ENCODE peak calls at places on chromosomes 6 and 20, in four cellular contexts. D is cardiac muscle cell, T is heart right ventricle, G is activated T-cell treated with anti-CD3 and anti-CD28 coated beads for 1 hour. C is an unnamed sample.

GRCh38 chr20:17620371-17621228 is 50.7 kb downstream of the DSTN start:
- DNase-seq in D (no peak), T (no peak), G (no peak), C (no peak)

GRCh38 chr20:23027721-23028120 is 7.4 kb upstream of the SSTR4 start:
- DNase-seq in D (no peak), T (no peak), G (no peak), C (no peak)

GRCh38 chr6:32113386-32114352 is 4.5 kb upstream of the TNXB start:
- DNase-seq in D (peak; percentile 98), T (peak; percentile 89), G (no peak), C (no peak)

GRCh38 chr6:12419626-12420272 is 129.6 kb downstream of the EDN1 start:
- DNase-seq in D (no peak), T (no peak), G (no peak), C (no peak)

GRCh38 chr6:111614833-111615582 is 9.3 kb upstream of the TRAF3IP2 start:
- DNase-seq in D (no peak), T (no peak), G (no peak), C (no peak)

GRCh38 chr6:145151624-145152023 is 583.7 kb downstream of the EPM2A start:
- DNase-seq in D (peak; percentile 7), T (no peak), G (no peak), C (no peak)

GRCh38 chr20:63116412-63117106 is 99.4 kb downstream of the YTHDF1 start:
- DNase-seq in D (peak; percentile 35), T (no peak), G (no peak), C (no peak)

GRCh38 chr6:31769684-31770371 is 7.3 kb downstream of the VWA7 start:
- DNase-seq in D (peak; percentile 60), T (peak; percentile 62), G (peak; percentile 75), C (peak; percentile 74)

GRCh38 chr6:107330190-107330589 is 129.2 kb downstream of the PDSS2 start:
- DNase-seq in D (no peak), T (no peak), G (no peak), C (no peak)

GRCh38 chr20:47727170-47727880 is 58.0 kb downstream of the SULF2 start:
- DNase-seq in D (no peak), T (peak; percentile 41), G (peak; percentile 45), C (peak; percentile 52)

GRCh38 chr6:102114402-102114801 is 720.9 kb downstream of the GRIK2 start:
- DNase-seq in D (no peak), T (no peak), G (no peak), C (no peak)

GRCh38 chr20:24045621-24046020 is 57.0 kb upstream of the GGTLC1 start:
- DNase-seq in D (no peak), T (no peak), G (no peak), C (no peak)

GRCh38 chr6:139407718-139408222 is 33.3 kb upstream of the CITED2 start:
- DNase-seq in D (peak; percentile 80), T (no peak), G (no peak), C (no peak)

GRCh38 chr6:5290500-5290899 is 29.2 kb downstream of the FARS2 start:
- DNase-seq in D (no peak), T (no peak), G (no peak), C (no peak)

GRCh38 chr6:47476794-47477496 is 644 bp upstream of the CD2AP start:
- DNase-seq in D (no peak), T (no peak), G (no peak), C (no peak)

GRCh38 chr6:151339369-151339768 is 52.0 kb downstream of the ZBTB2 start:
- DNase-seq in D (no peak), T (no peak), G (no peak), C (no peak)

GRCh38 chr20:7703436-7703835 is 236.8 kb downstream of the HAO1 start:
- DNase-seq in D (no peak), T (no peak), G (no peak), C (no peak)

GRCh38 chr6:89615882-89616281 is 22.7 kb downstream of the LYRM2 start:
- DNase-seq in D (no peak), T (no peak), G (no peak), C (no peak)

GRCh38 chr6:121748376-121748775 is 312.9 kb downstream of the GJA1 start:
- DNase-seq in D (peak; percentile 70), T (no peak), G (no peak), C (no peak)

GRCh38 chr6:154615483-154616025 is 105.1 kb upstream of the CNKSR3 start:
- DNase-seq in D (peak; percentile 89), T (peak; percentile 61), G (no peak), C (no peak)

GRCh38 chr6:105097288-105097687 is 82.5 kb downstream of the POPDC3 start:
- DNase-seq in D (no peak), T (no peak), G (no peak), C (no peak)

GRCh38 chr6:100488231-100488630 is 23.5 kb upstream of the SIM1 start:
- DNase-seq in D (peak; percentile 59), T (no peak), G (no peak), C (no peak)

GRCh38 chr6:160513836-160514235 is 150.2 kb downstream of the LPA start:
- DNase-seq in D (no peak), T (no peak), G (no peak), C (no peak)

GRCh38 chr20:34581341-34582189 is 23.0 kb downstream of the MAP1LC3A start:
- DNase-seq in D (peak; percentile 77), T (no peak), G (no peak), C (no peak)

GRCh38 chr6:111105578-111105977 is 18.3 kb downstream of the SLC16A10 start:
- DNase-seq in D (peak; percentile 51), T (peak; percentile 75), G (no peak), C (no peak)

GRCh38 chr6:10951675-10952282 is 64.9 kb downstream of the SYCP2L start:
- DNase-seq in D (peak; percentile 80), T (no peak), G (no peak), C (no peak)

GRCh38 chr6:125839879-125840278 is 49.1 kb downstream of the NCOA7 start:
- DNase-seq in D (no peak), T (no peak), G (no peak), C (no peak)

GRCh38 chr6:124132256-124132655 is 328.6 kb downstream of the NKAIN2 start:
- DNase-seq in D (peak; percentile 9), T (no peak), G (no peak), C (no peak)

GRCh38 chr6:49826743-49827406 is 39.5 kb downstream of the CRISP1 start:
- DNase-seq in D (no peak), T (no peak), G (no peak), C (no peak)

GRCh38 chr6:33413200-33413599 is 2.4 kb downstream of the PHF1 start:
- DNase-seq in D (no peak), T (no peak), G (no peak), C (no peak)

GRCh38 chr20:55415567-55416142 is 589.7 kb downstream of the CBLN4 start:
- DNase-seq in D (peak; percentile 0), T (no peak), G (no peak), C (no peak)

GRCh38 chr6:76441850-76442249 is 369.4 kb upstream of the IMPG1 start:
- DNase-seq in D (peak; percentile 20), T (no peak), G (no peak), C (no peak)

GRCh38 chr6:167396659-167397490 is 72.0 kb downstream of the TTLL2 start:
- DNase-seq in D (no peak), T (no peak), G (no peak), C (no peak)

GRCh38 chr6:134122775-134123174 is 70.4 kb upstream of the SLC2A12 start:
- DNase-seq in D (no peak), T (no peak), G (no peak), C (no peak)

GRCh38 chr6:55663914-55664313 is 84.9 kb upstream of the HMGCLL1 start:
- DNase-seq in D (no peak), T (no peak), G (no peak), C (no peak)

GRCh38 chr6:117399126-117399525 is 26.6 kb downstream of the ROS1 start:
- DNase-seq in D (no peak), T (no peak), G (no peak), C (no peak)

C was measured in CD4-positive, alpha-beta T cell.